ENCODE peak calls at places on chromosomes 2 and 18, in eight cellular contexts. One of them, this sample, is unnamed.

GRCh38 chr18:65788373-65788772 is 37.6 kb downstream of the CDH7 start:
- DNase-seq in HFF-Myc: no peak
- DNase-seq in AG20443: no peak
- DNase-seq in HuH-7.5: no peak
- DNase-seq in DMS153: peak
- DNase-seq in germinal center: no peak
- DNase-seq in head of caudate nucleus: no peak
- DNase-seq in endothelial cell: no peak
- DNase-seq in this sample: no peak

GRCh38 chr2:176293334-176293733 is 24.1 kb downstream of the MTX2 start:
- DNase-seq in AG20443: no peak
- DNase-seq in HuH-7.5: no peak
- DNase-seq in germinal center: no peak
- DNase-seq in HFF-Myc: no peak
- DNase-seq in endothelial cell: no peak
- DNase-seq in head of caudate nucleus: no peak
- DNase-seq in DMS153: no peak
- DNase-seq in this sample: no peak

GRCh38 chr2:17635007-17635406 is 94.5 kb downstream of the VSNL1 start:
- DNase-seq in germinal center: no peak
- DNase-seq in HFF-Myc: no peak
- DNase-seq in HuH-7.5: no peak
- DNase-seq in head of caudate nucleus: no peak
- DNase-seq in AG20443: no peak
- DNase-seq in endothelial cell: no peak
- DNase-seq in DMS153: no peak
- DNase-seq in this sample: peak

GRCh38 chr2:172330060-172330671 is 97.2 kb upstream of the ITGA6 start:
- DNase-seq in HFF-Myc: no peak
- DNase-seq in germinal center: no peak
- DNase-seq in HuH-7.5: no peak
- DNase-seq in head of caudate nucleus: no peak
- DNase-seq in endothelial cell: no peak
- DNase-seq in DMS153: peak
- DNase-seq in AG20443: no peak
- DNase-seq in this sample: no peak

GRCh38 chr2:109415460-109416004 is 198.2 kb downstream of the SEPTIN10 start:
- DNase-seq in AG20443: no peak
- DNase-seq in endothelial cell: no peak
- DNase-seq in head of caudate nucleus: no peak
- DNase-seq in DMS153: no peak
- DNase-seq in HFF-Myc: no peak
- DNase-seq in HuH-7.5: no peak
- DNase-seq in germinal center: no peak
- DNase-seq in this sample: no peak

GRCh38 chr2:239135531-239135930 is 265.3 kb downstream of the HDAC4 start:
- DNase-seq in germinal center: no peak
- DNase-seq in AG20443: no peak
- DNase-seq in HFF-Myc: no peak
- DNase-seq in endothelial cell: no peak
- DNase-seq in head of caudate nucleus: no peak
- DNase-seq in HuH-7.5: no peak
- DNase-seq in DMS153: no peak
- DNase-seq in this sample: no peak

GRCh38 chr18:63320690-63321265 is 1.2 kb upstream of the BCL2 start:
- DNase-seq in endothelial cell: peak
- DNase-seq in head of caudate nucleus: no peak
- DNase-seq in HuH-7.5: peak
- DNase-seq in germinal center: peak
- DNase-seq in DMS153: peak
- DNase-seq in HFF-Myc: no peak
- DNase-seq in AG20443: no peak
- DNase-seq in this sample: peak

GRCh38 chr2:218897394-218898108 is 16.9 kb downstream of the WNT10A start:
- DNase-seq in HFF-Myc: no peak
- DNase-seq in HuH-7.5: no peak
- DNase-seq in endothelial cell: no peak
- DNase-seq in germinal center: no peak
- DNase-seq in AG20443: no peak
- DNase-seq in DMS153: no peak
- DNase-seq in head of caudate nucleus: no peak
- DNase-seq in this sample: no peak

GRCh38 chr18:11027862-11028261 is 121.5 kb downstream of the PIEZO2 start:
- DNase-seq in endothelial cell: no peak
- DNase-seq in AG20443: no peak
- DNase-seq in DMS153: no peak
- DNase-seq in head of caudate nucleus: no peak
- DNase-seq in germinal center: no peak
- DNase-seq in HFF-Myc: no peak
- DNase-seq in HuH-7.5: no peak
- DNase-seq in this sample: no peak

GRCh38 chr2:15142069-15142689 is 419.0 kb downstream of the NBAS start:
- DNase-seq in AG20443: no peak
- DNase-seq in germinal center: peak
- DNase-seq in HuH-7.5: no peak
- DNase-seq in DMS153: peak
- DNase-seq in head of caudate nucleus: peak
- DNase-seq in HFF-Myc: no peak
- DNase-seq in endothelial cell: peak
- DNase-seq in this sample: no peak

GRCh38 chr2:239309398-239310245 is 91.2 kb downstream of the HDAC4 start:
- DNase-seq in head of caudate nucleus: peak
- DNase-seq in germinal center: no peak
- DNase-seq in endothelial cell: no peak
- DNase-seq in DMS153: no peak
- DNase-seq in HFF-Myc: no peak
- DNase-seq in AG20443: no peak
- DNase-seq in HuH-7.5: no peak
- DNase-seq in this sample: no peak

GRCh38 chr2:39851691-39852110 is 72.6 kb upstream of the THUMPD2 start:
- DNase-seq in endothelial cell: no peak
- DNase-seq in DMS153: no peak
- DNase-seq in head of caudate nucleus: no peak
- DNase-seq in germinal center: no peak
- DNase-seq in AG20443: peak
- DNase-seq in HuH-7.5: no peak
- DNase-seq in HFF-Myc: peak
- DNase-seq in this sample: no peak

GRCh38 chr2:96329416-96329815 is 4.3 kb downstream of the ITPRIPL1 start:
- DNase-seq in HuH-7.5: no peak
- DNase-seq in endothelial cell: no peak
- DNase-seq in DMS153: no peak
- DNase-seq in head of caudate nucleus: no peak
- DNase-seq in AG20443: no peak
- DNase-seq in HFF-Myc: peak
- DNase-seq in germinal center: no peak
- DNase-seq in this sample: peak

GRCh38 chr2:24970483-24971299 is 1.1 kb downstream of the DNAJC27 start:
- DNase-seq in AG20443: peak
- DNase-seq in endothelial cell: peak
- DNase-seq in head of caudate nucleus: no peak
- DNase-seq in germinal center: no peak
- DNase-seq in HFF-Myc: no peak
- DNase-seq in HuH-7.5: peak
- DNase-seq in DMS153: no peak
- DNase-seq in this sample: no peak

GRCh38 chr18:3286165-3286564 is 24.2 kb downstream of the MYL12B start:
- DNase-seq in endothelial cell: no peak
- DNase-seq in HFF-Myc: no peak
- DNase-seq in germinal center: no peak
- DNase-seq in head of caudate nucleus: no peak
- DNase-seq in DMS153: no peak
- DNase-seq in AG20443: no peak
- DNase-seq in HuH-7.5: no peak
- DNase-seq in this sample: no peak

GRCh38 chr2:148515976-148516375 is 128.6 kb upstream of the EPC2 start:
- DNase-seq in head of caudate nucleus: no peak
- DNase-seq in endothelial cell: no peak
- DNase-seq in AG20443: no peak
- DNase-seq in HFF-Myc: no peak
- DNase-seq in germinal center: no peak
- DNase-seq in DMS153: no peak
- DNase-seq in HuH-7.5: no peak
- DNase-seq in this sample: no peak

GRCh38 chr2:162475661-162476060 is 131.7 kb downstream of the GCA start:
- DNase-seq in germinal center: no peak
- DNase-seq in AG20443: no peak
- DNase-seq in head of caudate nucleus: peak
- DNase-seq in HFF-Myc: no peak
- DNase-seq in DMS153: peak
- DNase-seq in HuH-7.5: no peak
- DNase-seq in endothelial cell: no peak
- DNase-seq in this sample: no peak

GRCh38 chr2:9769171-9770005 is 73.9 kb upstream of the TAF1B start:
- DNase-seq in HuH-7.5: no peak
- DNase-seq in head of caudate nucleus: peak
- DNase-seq in AG20443: no peak
- DNase-seq in endothelial cell: no peak
- DNase-seq in DMS153: no peak
- DNase-seq in germinal center: peak
- DNase-seq in HFF-Myc: no peak
- DNase-seq in this sample: peak

GRCh38 chr18:24986611-24987270 is 365.2 kb downstream of the ZNF521 start:
- DNase-seq in DMS153: no peak
- DNase-seq in head of caudate nucleus: no peak
- DNase-seq in germinal center: no peak
- DNase-seq in HuH-7.5: no peak
- DNase-seq in endothelial cell: no peak
- DNase-seq in HFF-Myc: no peak
- DNase-seq in AG20443: no peak
- DNase-seq in this sample: no peak

GRCh38 chr2:208369091-208369490 is 37.5 kb upstream of the PTH2R start:
- DNase-seq in HuH-7.5: no peak
- DNase-seq in germinal center: no peak
- DNase-seq in AG20443: no peak
- DNase-seq in endothelial cell: no peak
- DNase-seq in HFF-Myc: no peak
- DNase-seq in DMS153: no peak
- DNase-seq in head of caudate nucleus: no peak
- DNase-seq in this sample: no peak

GRCh38 chr18:48011926-48012469 is 81.5 kb upstream of the SMAD2 start:
- DNase-seq in HFF-Myc: no peak
- DNase-seq in HuH-7.5: no peak
- DNase-seq in germinal center: no peak
- DNase-seq in AG20443: no peak
- DNase-seq in head of caudate nucleus: no peak
- DNase-seq in endothelial cell: no peak
- DNase-seq in DMS153: no peak
- DNase-seq in this sample: no peak

GRCh38 chr2:102335871-102336366 is 19.7 kb upstream of the IL18R1 start:
- DNase-seq in HFF-Myc: no peak
- DNase-seq in germinal center: no peak
- DNase-seq in endothelial cell: no peak
- DNase-seq in HuH-7.5: no peak
- DNase-seq in DMS153: no peak
- DNase-seq in AG20443: no peak
- DNase-seq in head of caudate nucleus: no peak
- DNase-seq in this sample: no peak

GRCh38 chr2:212005077-212005671 is 533.4 kb downstream of the ERBB4 start:
- DNase-seq in germinal center: no peak
- DNase-seq in HuH-7.5: peak
- DNase-seq in AG20443: peak
- DNase-seq in head of caudate nucleus: peak
- DNase-seq in HFF-Myc: no peak
- DNase-seq in DMS153: peak
- DNase-seq in endothelial cell: peak
- DNase-seq in this sample: no peak

GRCh38 chr2:23413641-23414040 is 28.7 kb downstream of the KLHL29 start:
- DNase-seq in germinal center: no peak
- DNase-seq in AG20443: no peak
- DNase-seq in head of caudate nucleus: no peak
- DNase-seq in HuH-7.5: no peak
- DNase-seq in DMS153: no peak
- DNase-seq in HFF-Myc: no peak
- DNase-seq in endothelial cell: no peak
- DNase-seq in this sample: no peak

GRCh38 chr2:63440612-63441011 is 147.7 kb downstream of the WDPCP start:
- DNase-seq in head of caudate nucleus: no peak
- DNase-seq in AG20443: no peak
- DNase-seq in germinal center: no peak
- DNase-seq in HFF-Myc: peak
- DNase-seq in DMS153: no peak
- DNase-seq in HuH-7.5: no peak
- DNase-seq in endothelial cell: no peak
- DNase-seq in this sample: no peak

GRCh38 chr2:72214429-72215143 is 66.9 kb upstream of the CYP26B1 start:
- DNase-seq in endothelial cell: no peak
- DNase-seq in DMS153: no peak
- DNase-seq in HFF-Myc: no peak
- DNase-seq in germinal center: no peak
- DNase-seq in AG20443: peak
- DNase-seq in HuH-7.5: no peak
- DNase-seq in head of caudate nucleus: no peak
- DNase-seq in this sample: no peak

GRCh38 chr18:49678440-49678839 is 116.6 kb downstream of the LIPG start:
- DNase-seq in endothelial cell: no peak
- DNase-seq in HuH-7.5: no peak
- DNase-seq in DMS153: no peak
- DNase-seq in head of caudate nucleus: no peak
- DNase-seq in HFF-Myc: no peak
- DNase-seq in germinal center: no peak
- DNase-seq in AG20443: no peak
- DNase-seq in this sample: no peak

GRCh38 chr2:220101902-220102301 is 474.5 kb downstream of the SLC4A3 start:
- DNase-seq in AG20443: no peak
- DNase-seq in HuH-7.5: no peak
- DNase-seq in HFF-Myc: no peak
- DNase-seq in germinal center: no peak
- DNase-seq in endothelial cell: no peak
- DNase-seq in head of caudate nucleus: no peak
- DNase-seq in DMS153: no peak
- DNase-seq in this sample: no peak

GRCh38 chr18:68764016-68764415 is 33.9 kb upstream of the CCDC102B start:
- DNase-seq in HFF-Myc: no peak
- DNase-seq in AG20443: no peak
- DNase-seq in head of caudate nucleus: no peak
- DNase-seq in endothelial cell: no peak
- DNase-seq in HuH-7.5: no peak
- DNase-seq in germinal center: no peak
- DNase-seq in DMS153: no peak
- DNase-seq in this sample: no peak

GRCh38 chr2:213199871-213200270 is 48.5 kb upstream of the IKZF2 start:
- DNase-seq in AG20443: peak
- DNase-seq in DMS153: no peak
- DNase-seq in germinal center: no peak
- DNase-seq in HFF-Myc: no peak
- DNase-seq in endothelial cell: no peak
- DNase-seq in HuH-7.5: no peak
- DNase-seq in head of caudate nucleus: no peak
- DNase-seq in this sample: no peak

GRCh38 chr2:114038710-114039109 is 148.8 kb downstream of the ACTR3 start:
- DNase-seq in HFF-Myc: no peak
- DNase-seq in germinal center: no peak
- DNase-seq in head of caudate nucleus: no peak
- DNase-seq in HuH-7.5: no peak
- DNase-seq in endothelial cell: no peak
- DNase-seq in DMS153: no peak
- DNase-seq in AG20443: no peak
- DNase-seq in this sample: no peak

GRCh38 chr2:48414640-48414979 is 115.3 kb upstream of the STON1 start:
- DNase-seq in head of caudate nucleus: no peak
- DNase-seq in germinal center: no peak
- DNase-seq in DMS153: no peak
- DNase-seq in endothelial cell: no peak
- DNase-seq in HuH-7.5: no peak
- DNase-seq in AG20443: no peak
- DNase-seq in HFF-Myc: no peak
- DNase-seq in this sample: no peak

GRCh38 chr2:66070717-66071602 is 364.0 kb upstream of the MEIS1 start:
- DNase-seq in endothelial cell: no peak
- DNase-seq in germinal center: no peak
- DNase-seq in AG20443: no peak
- DNase-seq in head of caudate nucleus: no peak
- DNase-seq in HFF-Myc: no peak
- DNase-seq in DMS153: no peak
- DNase-seq in HuH-7.5: no peak
- DNase-seq in this sample: peak

GRCh38 chr2:162782138-162782537 is 56.4 kb downstream of the KCNH7 start:
- DNase-seq in head of caudate nucleus: no peak
- DNase-seq in HuH-7.5: no peak
- DNase-seq in endothelial cell: no peak
- DNase-seq in HFF-Myc: no peak
- DNase-seq in DMS153: no peak
- DNase-seq in AG20443: no peak
- DNase-seq in germinal center: no peak
- DNase-seq in this sample: no peak